ENCODE peak calls at places on chromosomes 7 and 10, in nine cellular contexts. E, A, M, J, L, V, B, N and H are unnamed samples.

GRCh38 chr7:985915-986741 is 3.1 kb downstream of the CYP2W1 start:
- DNase-seq in N (no peak), B (no peak), V (peak), J (no peak), E (no peak), L (no peak), A (peak), M (no peak), H (peak)

GRCh38 chr7:48132792-48133191 is 38.5 kb upstream of the ABCA13 start:
- DNase-seq in L (no peak), B (no peak), M (no peak), J (no peak), N (no peak), E (no peak), V (no peak), A (no peak), H (no peak)

GRCh38 chr10:124990671-124991625 is 49.0 kb downstream of the ZRANB1 start:
- DNase-seq in V (no peak), A (no peak), E (no peak), L (no peak), J (no peak), B (no peak), M (no peak), N (no peak), H (no peak)

GRCh38 chr10:21336476-21337170 is 188.9 kb downstream of the SKIDA1 start:
- DNase-seq in N (no peak), L (no peak), V (peak), E (peak), J (no peak), A (peak), M (no peak), B (peak), H (no peak)

GRCh38 chr10:23656735-23657134 is 217.9 kb downstream of the OTUD1 start:
- DNase-seq in N (no peak), J (no peak), V (no peak), B (peak), A (no peak), E (no peak), L (no peak), M (no peak), H (no peak)

GRCh38 chr7:39910108-39910869 is 39.8 kb upstream of the CDK13 start:
- DNase-seq in M (no peak), L (no peak), V (no peak), E (no peak), A (no peak), B (no peak), N (no peak), J (no peak), H (no peak)

GRCh38 chr10:68081916-68082315 is 6.8 kb upstream of the HERC4 start:
- DNase-seq in E (no peak), N (no peak), V (no peak), L (no peak), B (no peak), J (no peak), M (no peak), A (no peak), H (no peak)

GRCh38 chr10:67763499-67764011 is 67.6 kb upstream of the CTNNA3 start:
- DNase-seq in N (peak), V (peak), J (peak), L (no peak), M (peak), A (peak), E (no peak), B (peak), H (peak)

GRCh38 chr10:70343712-70344111 is 38.7 kb downstream of the LRRC20 start:
- DNase-seq in V (no peak), N (no peak), L (no peak), M (no peak), E (no peak), A (no peak), B (no peak), J (no peak), H (no peak)

GRCh38 chr7:42522227-42522991 is 285.4 kb upstream of the GLI3 start:
- DNase-seq in E (no peak), M (no peak), V (peak), N (no peak), B (peak), J (no peak), A (no peak), L (no peak), H (no peak)

GRCh38 chr7:151403764-151404163 is 6.1 kb downstream of the WDR86 start:
- DNase-seq in E (peak), J (no peak), V (peak), B (no peak), N (no peak), L (no peak), A (no peak), M (no peak), H (no peak)

GRCh38 chr10:92691591-92692084 is 1.9 kb downstream of the HHEX start:
- DNase-seq in E (no peak), L (no peak), N (peak), B (no peak), M (no peak), V (no peak), J (no peak), A (no peak), H (peak)

GRCh38 chr10:22479419-22479818 is 134.1 kb downstream of the SPAG6 start:
- DNase-seq in M (no peak), B (no peak), E (no peak), A (no peak), J (no peak), V (no peak), N (peak), L (no peak), H (no peak)

GRCh38 chr7:91182819-91183405 is 81.3 kb upstream of the FZD1 start:
- DNase-seq in J (no peak), V (peak), M (no peak), B (no peak), A (peak), E (no peak), L (peak), N (no peak), H (no peak)

GRCh38 chr10:49760789-49761188 is 1.3 kb downstream of the OGDHL start:
- DNase-seq in A (no peak), L (no peak), E (no peak), N (no peak), B (no peak), M (no peak), V (no peak), J (no peak), H (no peak)

GRCh38 chr10:71076473-71077142 is 135.8 kb upstream of the UNC5B start:
- DNase-seq in A (no peak), L (no peak), M (peak), N (no peak), E (no peak), B (no peak), V (no peak), J (no peak), H (peak)

GRCh38 chr7:86929293-86930109 is 130.0 kb downstream of the ELAPOR2 start:
- DNase-seq in L (no peak), B (no peak), V (no peak), J (no peak), A (no peak), E (no peak), N (no peak), M (no peak), H (no peak)

GRCh38 chr10:4982764-4983226 is 19.6 kb downstream of the AKR1C1 start:
- DNase-seq in V (no peak), M (no peak), E (no peak), N (no peak), J (no peak), L (no peak), B (peak), A (peak), H (no peak)

GRCh38 chr10:117439243-117439912 is 64.1 kb upstream of the PDZD8 start:
- DNase-seq in J (no peak), A (peak), V (peak), B (peak), E (no peak), L (no peak), N (no peak), M (no peak), H (no peak)

GRCh38 chr10:79905322-79906314 is 43.3 kb downstream of the SFTPD start:
- DNase-seq in L (no peak), A (peak), E (no peak), V (peak), B (peak), M (no peak), J (no peak), N (no peak), H (no peak)

GRCh38 chr7:154744226-154744860 is 258.6 kb downstream of the PAXIP1 start:
- DNase-seq in J (no peak), E (no peak), N (peak), A (no peak), B (peak), M (no peak), L (no peak), V (peak), H (peak)

GRCh38 chr7:26346611-26347200 is 55.0 kb downstream of the SNX10 start:
- DNase-seq in V (peak), M (no peak), L (no peak), J (no peak), E (peak), B (no peak), N (no peak), A (peak), H (no peak)

GRCh38 chr10:71393841-71394475 is 2.8 kb upstream of the CDH23 start:
- DNase-seq in E (no peak), A (no peak), L (no peak), V (no peak), B (no peak), N (no peak), J (no peak), M (no peak), H (no peak)

GRCh38 chr7:52831321-52831720 is 204.1 kb upstream of the POM121L12 start:
- DNase-seq in N (no peak), E (no peak), M (no peak), L (no peak), J (no peak), B (no peak), V (no peak), A (no peak), H (no peak)

GRCh38 chr7:130409722-130410072 is 29.4 kb downstream of the CPA1 start:
- DNase-seq in N (no peak), J (no peak), L (no peak), E (no peak), A (no peak), M (no peak), V (peak), B (no peak), H (no peak)

GRCh38 chr7:141585592-141586510 is 34.6 kb downstream of the AGK start:
- DNase-seq in B (no peak), V (peak), E (no peak), N (no peak), J (no peak), A (peak), M (no peak), L (no peak), H (no peak)

GRCh38 chr10:70652761-70653657 is 19.3 kb upstream of the ADAMTS14 start:
- DNase-seq in L (peak), B (peak), A (peak), E (no peak), V (peak), N (peak), M (no peak), J (no peak), H (no peak)

GRCh38 chr7:100102950-100103840 is 1.8 kb downstream of the AP4M1 start:
- DNase-seq in M (no peak), N (no peak), B (no peak), L (no peak), E (no peak), J (no peak), A (peak), V (peak), H (no peak)

GRCh38 chr10:52474265-52474664 is 160.2 kb downstream of the DKK1 start:
- DNase-seq in N (no peak), M (no peak), E (no peak), B (no peak), A (no peak), J (no peak), V (no peak), L (no peak), H (no peak)

GRCh38 chr10:88064608-88065383 is 201.4 kb downstream of the PTEN start:
- DNase-seq in V (no peak), L (no peak), B (peak), M (no peak), A (no peak), N (peak), J (no peak), E (no peak), H (no peak)

GRCh38 chr10:109427421-109427820 is 495.9 kb downstream of the XPNPEP1 start:
- DNase-seq in J (no peak), A (peak), E (no peak), N (no peak), V (peak), B (peak), M (no peak), L (no peak), H (no peak)

GRCh38 chr10:4316166-4316810 is 509.7 kb upstream of the AKR1E2 start:
- DNase-seq in E (no peak), B (no peak), L (peak), J (no peak), N (peak), A (peak), V (peak), M (no peak), H (no peak)

GRCh38 chr10:1390200-1390599 is 334.0 kb downstream of the WDR37 start:
- DNase-seq in A (no peak), E (no peak), V (no peak), B (no peak), L (no peak), J (no peak), M (no peak), N (no peak), H (no peak)

GRCh38 chr10:72889391-72889831 is 4.1 kb upstream of the OIT3 start:
- DNase-seq in M (no peak), N (no peak), V (peak), L (no peak), J (no peak), A (no peak), E (no peak), B (no peak), H (no peak)

GRCh38 chr10:121428848-121429247 is 169.4 kb downstream of the FGFR2 start:
- DNase-seq in J (no peak), N (no peak), L (no peak), B (no peak), M (no peak), E (no peak), A (no peak), V (no peak), H (no peak)

GRCh38 chr7:70736715-70737460 is 395.1 kb upstream of the GALNT17 start:
- DNase-seq in L (no peak), V (peak), A (peak), M (no peak), N (no peak), J (no peak), B (no peak), E (no peak), H (no peak)